ENCODE peak calls at places on chromosomes 7 and 10, in four cellular contexts. J is heart left ventricle, O is body of pancreas, A is upper lobe of left lung. M is an unnamed sample.

GRCh38 chr7:13829914-13830603 is 159.4 kb downstream of the ETV1 start:
- ATAC-seq in O (no peak), A (no peak), J (peak; percentile 89), M (no peak)

GRCh38 chr10:86172296-86172695 is 194.3 kb downstream of the GRID1 start:
- ATAC-seq in O (no peak), A (no peak), J (no peak), M (no peak)

GRCh38 chr7:45067582-45067981 is 21.2 kb downstream of the NACAD start:
- ATAC-seq in O (no peak), J (no peak), A (no peak), M (no peak)

GRCh38 chr7:44108768-44109750 is 4.9 kb downstream of the AEBP1 start:
- ATAC-seq in J (no peak), O (no peak), A (no peak), M (no peak)

GRCh38 chr10:80700252-80700651 is 162.6 kb downstream of the SH2D4B start:
- ATAC-seq in J (no peak), A (no peak), O (no peak), M (no peak)

GRCh38 chr10:14670551-14671240 is 104.0 kb downstream of the FAM107B start:
- ATAC-seq in A (peak; percentile 37), O (no peak), J (no peak), M (peak; percentile 81)

GRCh38 chr10:19592276-19592675 is 224.0 kb upstream of the PLXDC2 start:
- ATAC-seq in A (no peak), O (no peak), J (no peak), M (no peak)

GRCh38 chr7:128120976-128121490 is 89.8 kb upstream of the LRRC4 start:
- ATAC-seq in A (no peak), O (no peak), J (no peak), M (no peak)

GRCh38 chr7:73382938-73383503 is 50.6 kb upstream of the FZD9 start:
- ATAC-seq in O (no peak), A (no peak), J (no peak), M (no peak)

GRCh38 chr7:150520145-150520544 is 5.5 kb downstream of the GIMAP7 start:
- ATAC-seq in A (no peak), J (peak; percentile 34), O (no peak), M (no peak)

GRCh38 chr7:74466196-74466813 is 12.6 kb downstream of the GTF2IRD1 start:
- ATAC-seq in O (peak; percentile 46), J (peak; percentile 89), A (no peak), M (peak; percentile 77)

GRCh38 chr10:110833234-110833940 is 38.3 kb upstream of the PDCD4 start:
- ATAC-seq in J (peak; percentile 4), A (no peak), O (peak; percentile 13), M (no peak)

GRCh38 chr7:80941206-80941758 is 22.4 kb upstream of the SEMA3C start:
- ATAC-seq in J (peak; percentile 52), A (peak; percentile 47), O (peak; percentile 62), M (peak; percentile 62)

GRCh38 chr7:129095258-129095657 is 40.3 kb upstream of the TNPO3 start:
- ATAC-seq in O (no peak), A (no peak), J (no peak), M (no peak)

GRCh38 chr10:99451499-99451788 is 21.0 kb upstream of the GOT1 start:
- ATAC-seq in J (no peak), O (no peak), A (no peak), M (no peak)

GRCh38 chr7:620052-620451 is 100.4 kb upstream of the PDGFA start:
- ATAC-seq in J (no peak), O (no peak), A (no peak), M (no peak)

GRCh38 chr7:24884401-24884800 is 95.6 kb downstream of the OSBPL3 start:
- ATAC-seq in A (peak; percentile 35), O (no peak), J (no peak), M (no peak)

GRCh38 chr7:54967384-54967783 is 51.4 kb upstream of the EGFR start:
- ATAC-seq in A (peak; percentile 89), J (no peak), O (peak; percentile 92), M (peak; percentile 58)

GRCh38 chr7:122148878-122149277 is 4.8 kb upstream of the AASS start:
- ATAC-seq in O (no peak), J (no peak), A (no peak), M (no peak)

GRCh38 chr10:89138755-89139154 is 68.4 kb downstream of the CH25H start:
- ATAC-seq in J (no peak), A (no peak), O (no peak), M (no peak)

GRCh38 chr10:5546891-5547683 is 22.3 kb downstream of the CALML3 start:
- ATAC-seq in J (no peak), O (peak; percentile 69), A (peak; percentile 1), M (peak; percentile 37)

GRCh38 chr10:23693398-23693797 is 254.5 kb downstream of the OTUD1 start:
- ATAC-seq in J (no peak), O (no peak), A (no peak), M (no peak)

GRCh38 chr7:18473119-18473518 is 22.4 kb upstream of the HDAC9 start:
- ATAC-seq in A (no peak), O (no peak), J (no peak), M (no peak)

GRCh38 chr10:127942811-127943210 is 35.9 kb downstream of the PTPRE start:
- ATAC-seq in A (no peak), J (no peak), O (no peak), M (no peak)

GRCh38 chr7:5222861-5223411 is 32.9 kb downstream of the WIPI2 start:
- ATAC-seq in A (peak; percentile 88), J (no peak), O (no peak), M (no peak)

GRCh38 chr7:151168022-151168786 is 710 bp upstream of the GBX1 start:
- ATAC-seq in O (peak; percentile 58), A (peak; percentile 45), J (peak; percentile 68), M (peak; percentile 60)

GRCh38 chr10:89702121-89702480 is 711 bp downstream of the KIF20B start:
- ATAC-seq in O (no peak), J (no peak), A (no peak), M (no peak)

GRCh38 chr7:75018570-75019364 is 54.3 kb downstream of the CASTOR2 start:
- ATAC-seq in O (no peak), J (peak; percentile 31), A (peak; percentile 3), M (no peak)

GRCh38 chr7:146791344-146792300 is 675.0 kb downstream of the CNTNAP2 start:
- ATAC-seq in J (no peak), A (no peak), O (no peak), M (no peak)

GRCh38 chr7:74312418-74313021 is 23.3 kb downstream of the CLIP2 start:
- ATAC-seq in A (no peak), O (no peak), J (no peak), M (no peak)

GRCh38 chr10:13685885-13686284 is 99.1 kb downstream of the PRPF18 start:
- ATAC-seq in O (no peak), J (peak; percentile 86), A (no peak), M (peak; percentile 53)

GRCh38 chr7:50330254-50330653 is 25.7 kb downstream of the IKZF1 start:
- ATAC-seq in A (no peak), J (no peak), O (no peak), M (no peak)

GRCh38 chr7:101163281-101164070 is 1.9 kb downstream of the VGF start:
- ATAC-seq in J (no peak), O (no peak), A (no peak), M (no peak)

DNA sequence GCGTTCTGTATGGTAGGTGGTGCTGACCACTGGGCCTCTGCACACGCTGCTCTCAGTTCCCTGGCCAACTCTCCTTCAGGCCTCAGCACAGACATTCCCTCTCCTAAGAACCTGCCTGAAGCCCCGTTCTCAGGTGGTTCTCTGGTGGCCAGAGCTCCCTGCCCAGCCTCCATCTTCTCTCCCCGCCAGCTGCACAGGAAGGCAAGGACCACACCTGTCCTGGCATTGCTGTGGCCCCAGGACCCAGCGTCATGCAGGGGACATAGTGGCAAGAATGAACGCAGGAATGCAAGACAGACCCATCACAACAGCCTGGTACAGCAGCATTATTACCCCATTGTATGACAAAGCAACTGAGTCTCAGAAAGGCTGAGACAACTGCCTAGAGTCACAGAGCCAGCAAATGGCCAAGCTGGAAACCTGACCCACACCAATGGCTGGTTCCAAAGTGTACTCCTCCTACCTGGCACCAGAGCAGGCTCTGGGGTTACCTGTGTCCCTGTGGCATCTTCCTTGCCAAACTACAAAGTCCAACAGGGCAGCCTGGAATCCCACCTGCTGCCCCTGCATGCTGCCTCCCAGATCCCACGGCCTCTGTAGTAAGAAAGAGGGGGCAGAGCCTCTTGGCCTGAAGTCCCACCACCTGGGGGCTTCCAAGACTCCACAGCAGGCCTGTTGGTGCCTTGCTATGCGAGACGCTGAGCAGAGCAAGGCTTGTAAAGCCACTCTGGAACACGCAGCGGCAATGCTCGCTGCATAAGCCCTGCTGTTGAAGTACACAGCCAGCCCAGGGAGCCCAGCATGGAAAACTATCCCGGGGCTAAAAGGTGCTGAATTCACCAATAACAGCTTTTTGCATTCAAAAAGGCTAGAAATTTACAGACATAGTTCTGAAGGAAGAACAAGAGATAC is 73.3 kb downstream of the CHST15 start:
- ATAC-seq in J (no peak), O (no peak), A (no peak), M (no peak)
- H3K4me1 ChIP-seq in J (no peaks in the 10 kb centered on the region), O (no peaks in the 10 kb centered on the region), A (no peaks in the 10 kb centered on the region), M (no peaks in the 10 kb centered on the region)

GRCh38 chr10:71963756-71964668 is at the start of gene CHST3:
- ATAC-seq in J (peak; percentile 87), O (peak; percentile 60), A (peak; percentile 68), M (peak; percentile 79)
- TF ChIP-seq POLR2A in J (no peak), O (no peak), A (no peak), M (peak; percentile 83)

DNA sequence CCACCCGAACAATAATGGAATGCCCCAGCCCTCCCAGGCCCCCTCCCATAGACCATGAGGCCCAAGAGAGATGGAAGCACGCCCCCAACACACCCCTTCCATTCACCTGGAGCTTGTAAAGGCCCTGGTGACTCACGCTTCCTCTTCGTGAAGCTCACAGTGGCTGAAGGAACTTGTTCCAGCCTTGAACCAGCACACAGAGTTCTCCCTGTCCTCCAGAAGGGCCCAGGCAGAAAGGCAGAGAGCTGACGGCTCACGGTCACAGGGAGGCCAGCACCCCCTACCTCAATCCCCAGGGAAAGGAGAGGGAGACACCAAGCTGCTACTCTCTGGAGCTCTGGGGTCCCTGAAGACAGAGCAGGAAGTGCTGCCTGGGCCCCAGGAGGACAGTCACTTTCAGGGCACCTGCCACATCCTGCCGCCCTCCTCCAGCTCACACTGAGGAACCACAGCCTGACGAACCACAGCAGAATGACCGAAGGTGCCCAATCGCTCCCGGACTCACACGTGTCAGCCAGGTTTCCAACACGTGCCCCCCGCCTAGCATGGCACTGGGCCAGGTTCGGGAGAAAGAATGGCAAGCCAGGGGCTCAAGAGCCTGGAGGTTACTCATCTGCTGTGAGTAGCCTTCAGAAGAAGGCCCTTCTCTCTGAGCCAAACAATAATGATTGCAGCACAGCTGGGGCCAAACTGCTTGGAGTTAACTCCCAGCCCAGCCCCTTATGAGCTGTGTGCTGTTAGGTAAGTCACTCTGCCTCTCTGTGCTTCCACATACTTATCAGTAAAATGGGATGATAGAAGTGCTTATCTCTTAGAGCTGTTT is 52.8 kb downstream of the DLG5 start:
- ATAC-seq in J (peak; percentile 7), A (peak; percentile 37), O (peak; percentile 59), M (peak; percentile 52)
- H3K4me1 ChIP-seq in J (peaks cover 6% of the 10 kb centered on the region), A (peaks cover 37% of the 10 kb centered on the region), O (peaks cover 16% of the 10 kb centered on the region), M (peaks cover 96% of the 10 kb centered on the region)

GRCh38 chr7:107045980-107046379 is 1.5 kb downstream of the PRKAR2B start:
- ATAC-seq in J (no peak), A (no peak), O (peak; percentile 8), M (no peak)

GRCh38 chr7:107044347-107045194 is at the start of gene PRKAR2B:
- ATAC-seq in J (peak; percentile 98), O (peak; percentile 87), A (peak; percentile 84), M (peak; percentile 97)

GRCh38 chr7:107046511-107047259 is 2.2 kb downstream of the PRKAR2B start:
- ATAC-seq in A (no peak), O (no peak), J (no peak), M (no peak)

GRCh38 chr7:107045195-107045960 is 873 bp downstream of the PRKAR2B start:
- ATAC-seq in J (peak; percentile 16), O (peak; percentile 15), A (peak; percentile 30), M (no peak)

GRCh38 chr7:107043916-107044346 is 574 bp upstream of the PRKAR2B start:
- ATAC-seq in J (no peak), A (no peak), O (no peak), M (no peak)
- TF ChIP-seq POLR2A in J (no peak), A (no peak), O (no peak), M (no peak)